ENCODE peak calls at places on chromosomes 3 and 15, in eight cellular contexts. H is stomach, Q is uterus, K is endothelial cell of umbilical vein, B is suprapubic skin, W is HCT116, S is heart left ventricle, M is spleen. L is an unnamed sample.
A peak's percentile ranks its signal among the peaks of the same experiment; 100 is the strongest.

GRCh38 chr3:42756681-42757213 is 16.3 kb downstream of the CCDC13 start:
- DNase-seq in H (no peak), Q (no peak), K (no peak), B (no peak), W (no peak), S (no peak), M (no peak), L (no peak)

GRCh38 chr15:73956276-73957086 is 30.2 kb downstream of the LOXL1 start:
- DNase-seq in H (peak; percentile 57), Q (peak; percentile 62), K (peak; percentile 77), B (peak; percentile 75), W (peak; percentile 79), S (peak; percentile 10), M (peak; percentile 80), L (no peak)

GRCh38 chr3:126422121-126422520 is 27.4 kb downstream of the CFAP100 start:
- DNase-seq in H (peak; percentile 17), Q (no peak), K (no peak), B (no peak), W (no peak), S (no peak), M (peak; percentile 37), L (no peak)

GRCh38 chr3:94049267-94049666 is 13.4 kb downstream of the DHFR2 start:
- DNase-seq in H (no peak), Q (no peak), K (no peak), B (no peak), W (no peak), S (no peak), M (no peak), L (no peak)

GRCh38 chr15:37031198-37031597 is 69.2 kb downstream of the MEIS2 start:
- DNase-seq in H (no peak), Q (no peak), K (no peak), B (no peak), W (no peak), S (no peak), M (no peak), L (no peak)

GRCh38 chr3:80526153-80526552 is 758.4 kb upstream of the ROBO1 start:
- DNase-seq in H (no peak), Q (no peak), K (no peak), B (no peak), W (no peak), S (no peak), M (no peak), L (no peak)

GRCh38 chr3:160694345-160694744 is 17.4 kb downstream of the ARL14 start:
- DNase-seq in H (no peak), Q (no peak), K (no peak), B (no peak), W (no peak), S (no peak), M (no peak), L (no peak)

GRCh38 chr3:127794402-127794801 is 27.9 kb downstream of the MGLL start:
- DNase-seq in H (no peak), Q (no peak), K (no peak), B (no peak), W (no peak), S (no peak), M (no peak), L (no peak)

GRCh38 chr3:131277836-131278497 is 103.6 kb upstream of the NUDT16 start:
- DNase-seq in H (no peak), Q (no peak), K (peak; percentile 6), B (no peak), W (no peak), S (no peak), M (no peak), L (no peak)

GRCh38 chr15:101172421-101173097 is 79.3 kb downstream of the CHSY1 start:
- DNase-seq in H (no peak), Q (no peak), K (no peak), B (peak; percentile 53), W (no peak), S (no peak), M (no peak), L (no peak)

GRCh38 chr15:96418146-96418545 is 87.6 kb downstream of the NR2F2 start:
- DNase-seq in H (no peak), Q (no peak), K (no peak), B (no peak), W (no peak), S (no peak), M (no peak), L (no peak)

GRCh38 chr3:151686257-151686656 is 47.5 kb upstream of the AADACL2 start:
- DNase-seq in H (no peak), Q (no peak), K (no peak), B (no peak), W (no peak), S (no peak), M (no peak), L (no peak)

GRCh38 chr15:31471731-31472430 is 145.2 kb downstream of the KLF13 start:
- DNase-seq in H (no peak), Q (peak; percentile 29), K (no peak), B (peak; percentile 43), W (no peak), S (no peak), M (no peak), L (no peak)

GRCh38 chr3:33173103-33173502 is 45.5 kb downstream of the SUSD5 start:
- DNase-seq in H (no peak), Q (no peak), K (no peak), B (no peak), W (no peak), S (no peak), M (no peak), L (no peak)

GRCh38 chr15:39628821-39629220 is 47.9 kb downstream of the THBS1 start:
- DNase-seq in H (no peak), Q (no peak), K (peak; percentile 17), B (no peak), W (no peak), S (no peak), M (no peak), L (no peak)

GRCh38 chr3:115042351-115042750 is 104.7 kb downstream of the ZBTB20 start:
- DNase-seq in H (no peak), Q (no peak), K (no peak), B (no peak), W (no peak), S (no peak), M (no peak), L (no peak)
- TF ChIP-seq POLR2A in H (no peak), Q (no peak), K (no peak), B (no peak), W (no peak), S (no peak), M (no peak), L (no peak)

GRCh38 chr3:116809218-116809617 is 99.6 kb downstream of the TUSC7 start:
- DNase-seq in H (no peak), Q (no peak), K (no peak), B (no peak), W (no peak), S (no peak), M (no peak), L (no peak)

GRCh38 chr3:116806351-116806750 is 96.8 kb downstream of the TUSC7 start:
- DNase-seq in H (no peak), Q (no peak), K (no peak), B (no peak), W (no peak), S (no peak), M (no peak), L (no peak)
- H3K27ac ChIP-seq in H (no peak overlapping the region), Q (no peak overlapping the region), K (no peak overlapping the region), B (no peak overlapping the region), W (no peak overlapping the region), S (no peak overlapping the region), M (no peak overlapping the region), L (no peak overlapping the region)

GRCh38 chr3:177197934-177198484 is 727 bp upstream of the TBL1XR1 start:
- DNase-seq in H (no peak), Q (no peak), K (peak; percentile 58), B (no peak), W (no peak), S (no peak), M (no peak), L (no peak)
- H3K4me1 ChIP-seq in H (peaks cover 42% of the 10 kb centered on the region), Q (peaks cover 6% of the 10 kb centered on the region), K (peaks cover 32% of the 10 kb centered on the region), B (peaks cover 43% of the 10 kb centered on the region), W (peaks cover 22% of the 10 kb centered on the region), S (peaks cover 27% of the 10 kb centered on the region), M (peaks cover 24% of the 10 kb centered on the region), L (no peaks in the 10 kb centered on the region)

DNA sequence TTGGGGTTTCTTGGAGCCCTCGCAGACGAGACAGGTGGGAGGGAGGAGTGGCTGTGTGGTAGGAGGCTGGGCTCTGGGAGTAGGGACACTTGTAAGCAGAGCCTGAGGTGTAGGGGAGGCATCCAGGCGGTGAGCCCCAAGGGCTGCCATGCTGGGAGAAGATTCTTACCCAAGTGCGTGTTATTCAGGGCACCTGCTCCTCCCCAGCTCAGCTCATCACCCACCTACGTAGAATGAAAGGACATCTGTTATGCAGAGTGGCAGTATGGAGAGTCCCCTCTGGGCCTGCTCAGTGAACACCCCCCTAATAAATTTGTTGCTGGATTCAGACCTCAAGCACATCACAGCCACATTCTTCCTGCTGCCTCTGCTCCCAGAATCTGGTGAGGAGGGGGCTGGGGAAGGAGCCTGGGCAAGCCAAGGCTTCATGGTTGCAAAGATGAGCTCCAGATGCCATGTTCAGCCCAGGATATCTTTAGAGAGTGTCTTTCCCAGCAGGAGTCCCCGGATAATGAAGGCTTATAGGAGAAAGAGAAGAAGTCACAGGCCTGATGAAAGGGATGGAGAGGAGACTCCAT is 261.8 kb downstream of the EPHB1 start:
- DNase-seq in H (no peak), Q (no peak), K (no peak), B (no peak), W (no peak), S (no peak), M (no peak), L (no peak)
- TF ChIP-seq POLR2A in H (no peak), Q (no peak), K (no peak), B (no peak), W (no peak), S (no peak), M (no peak), L (no peak)

DNA sequence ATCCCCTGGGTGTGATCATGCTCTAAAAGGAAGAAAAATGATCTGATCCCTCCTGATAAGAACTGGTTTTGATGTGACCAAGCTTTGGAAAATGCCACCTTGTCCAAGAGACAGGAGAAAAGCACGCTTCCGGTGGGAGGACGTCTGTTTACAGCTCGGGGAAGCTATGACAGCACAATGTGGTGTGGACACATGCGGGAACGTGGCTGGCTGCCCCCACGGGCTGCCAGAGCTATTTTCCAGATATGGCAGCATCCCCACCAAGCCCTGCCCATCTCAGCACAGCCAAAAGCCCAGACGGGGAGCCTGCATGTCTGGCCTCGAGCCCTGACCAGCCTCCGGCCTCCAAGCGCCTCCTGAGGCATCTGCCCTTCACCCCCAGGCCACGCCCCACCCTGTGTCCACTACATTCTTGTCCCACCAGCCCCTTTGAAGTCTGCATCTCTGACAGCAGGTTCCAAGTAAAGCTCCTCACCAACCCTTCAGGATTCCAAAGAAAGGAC is 63.2 kb upstream of the HRH1 start:
- DNase-seq in H (no peak), Q (peak; percentile 62), K (no peak), B (peak; percentile 65), W (no peak), S (no peak), M (no peak), L (no peak)
- H3K27ac ChIP-seq in H (peak overlapping the region; percentile 47), Q (peak overlapping the region; percentile 64), K (no peak overlapping the region), B (no peak overlapping the region), W (no peak overlapping the region), S (no peak overlapping the region), M (no peak overlapping the region), L (no peak overlapping the region)

GRCh38 chr3:188262913-188263683 is 109.1 kb downstream of the LPP start:
- DNase-seq in H (no peak), Q (peak; percentile 60), K (peak; percentile 97), B (no peak), W (no peak), S (peak; percentile 51), M (no peak), L (peak; percentile 71)
- H3K4me1 ChIP-seq in H (peaks cover 98% of the 10 kb centered on the region), Q (peaks cover 14% of the 10 kb centered on the region), K (peaks cover 79% of the 10 kb centered on the region), B (peaks cover 37% of the 10 kb centered on the region), W (peaks cover 12% of the 10 kb centered on the region), S (peaks cover 52% of the 10 kb centered on the region), M (peaks cover 12% of the 10 kb centered on the region), L (no peaks in the 10 kb centered on the region)